ENCODE peak calls at places on chromosomes 13 and 19, in six cellular contexts. Z is GM03348; N is activated gamma-delta T cell treated with Interleukin-2 at 50 U/mL for 16 hours; O is frontal cortex; F is activated T-helper 1 cell treated with anti-CD3 and anti-CD28 coated beads, Interleukin-12 subunit alpha, Interleukin-12 subunit beta, Interleukin-2, Interleukin-4 antibody, amounts not matched to agents 30 ng/mL and 10 ng/mL and 1 ng/mL, durations not matched to agents 14 hours and 24 hours and 36 hours; Q is choroid plexus epithelial cell. B is an unnamed sample.

GRCh38 chr19:2691951-2692350 is 10.5 kb downstream of the GNG7 start:
- DNase-seq in O (no peak), F (no peak), Q (no peak), N (no peak), Z (no peak), B (no peak)

GRCh38 chr13:111361046-111361872 is 40.8 kb downstream of the TEX29 start:
- DNase-seq in F (no peak), Z (peak), O (no peak), Q (no peak), N (no peak), B (no peak)

GRCh38 chr13:52348081-52348480 is 57.9 kb downstream of the THSD1 start:
- DNase-seq in Z (peak), Q (peak), O (no peak), F (no peak), N (no peak), B (no peak)

GRCh38 chr19:31205887-31206518 is 143.2 kb downstream of the TSHZ3 start:
- DNase-seq in O (no peak), N (no peak), Q (no peak), Z (no peak), F (no peak), B (no peak)

GRCh38 chr13:113656015-113656588 is 1.9 kb downstream of the ATP4B start:
- DNase-seq in F (no peak), O (no peak), N (no peak), Q (no peak), Z (no peak), B (no peak)

GRCh38 chr19:5035817-5036732 is 67.2 kb downstream of the KDM4B start:
- DNase-seq in N (no peak), O (no peak), Q (no peak), F (no peak), Z (no peak), B (no peak)

GRCh38 chr19:44757057-44757734 is 8.7 kb downstream of the BCL3 start:
- DNase-seq in F (no peak), N (no peak), Q (peak), Z (no peak), O (peak), B (no peak)

GRCh38 chr19:52689804-52690394 is 44.9 kb downstream of the ZNF611 start:
- DNase-seq in Z (peak), Q (no peak), O (no peak), N (peak), F (peak), B (peak)

GRCh38 chr13:54312885-54313284 is 1284.3 kb downstream of the OLFM4 start:
- DNase-seq in Z (no peak), F (no peak), N (no peak), Q (no peak), O (no peak), B (no peak)

GRCh38 chr13:45851171-45851889 is at the start of gene SIAH3:
- DNase-seq in Z (no peak), N (peak), F (no peak), Q (peak), O (no peak), B (no peak)

GRCh38 chr13:73259061-73259908 is 200.5 kb downstream of the KLF5 start:
- DNase-seq in N (no peak), F (no peak), Z (peak), O (no peak), Q (no peak), B (no peak)

GRCh38 chr13:103694033-103694432 is 627.8 kb upstream of the SLC10A2 start:
- DNase-seq in Z (no peak), O (no peak), N (no peak), Q (peak), F (no peak), B (no peak)

GRCh38 chr19:49006905-49007304 is 10.0 kb downstream of the LHB start:
- DNase-seq in F (no peak), Z (no peak), N (no peak), Q (no peak), O (no peak), B (no peak)

GRCh38 chr13:95073826-95074345 is 227.4 kb downstream of the ABCC4 start:
- DNase-seq in Z (peak), O (no peak), F (no peak), Q (no peak), N (no peak), B (no peak)